ENCODE peak calls at places on chromosomes 12 and 14, in four cellular contexts. R is K562, Y is WTC11, N is HepG2. L is an unnamed sample.

GRCh38 chr14:20478915-20479314 is 9.7 kb downstream of the PNP start:
- DNase-seq in Y (no peak), R (no peak), N (no peak), L (no peak)

GRCh38 chr12:110600254-110600653 is 13.7 kb upstream of the TCTN1 start:
- DNase-seq in N (peak), Y (no peak), R (no peak), L (no peak)

GRCh38 chr12:96719671-96720362 is 187.2 kb upstream of the NEDD1 start:
- DNase-seq in R (no peak), Y (no peak), N (no peak), L (no peak)

GRCh38 chr12:117105902-117106301 is 6.7 kb upstream of the TESC start:
- DNase-seq in Y (no peak), R (no peak), N (peak), L (no peak)

GRCh38 chr14:50113381-50113811 is 3.0 kb downstream of the VCPKMT start:
- DNase-seq in Y (no peak), N (no peak), R (no peak), L (no peak)

GRCh38 chr12:45235087-45236025 is 19.5 kb downstream of the ANO6 start:
- DNase-seq in N (peak), Y (peak), R (no peak), L (no peak)

GRCh38 chr14:33682746-33683145 is 268.1 kb downstream of the EGLN3 start:
- DNase-seq in R (no peak), N (no peak), Y (no peak), L (no peak)

GRCh38 chr12:90287585-90287984 is 578.9 kb upstream of the ATP2B1 start:
- DNase-seq in R (no peak), Y (no peak), N (no peak), L (no peak)

GRCh38 chr12:92493816-92494215 is 209.0 kb upstream of the PLEKHG7 start:
- DNase-seq in Y (no peak), N (no peak), R (no peak), L (no peak)

GRCh38 chr12:71335668-71336257 is 103.8 kb upstream of the LGR5 start:
- DNase-seq in R (no peak), Y (no peak), N (no peak), L (no peak)

GRCh38 chr14:101246894-101247853 is 314.1 kb upstream of the DIO3 start:
- DNase-seq in R (no peak), Y (no peak), N (no peak), L (no peak)

GRCh38 chr14:94768521-94769412 is 1.1 kb downstream of the GSC start:
- DNase-seq in Y (peak), R (no peak), N (no peak), L (no peak)

GRCh38 chr12:98532687-98533304 is 17.4 kb downstream of the TMPO start:
- DNase-seq in Y (no peak), R (peak), N (peak), L (peak)

GRCh38 chr14:68497016-68497415 is 295.9 kb downstream of the ZFP36L1 start:
- DNase-seq in N (no peak), Y (no peak), R (no peak), L (no peak)

GRCh38 chr12:59861635-59862034 is 265.8 kb downstream of the SLC16A7 start:
- DNase-seq in R (no peak), Y (no peak), N (no peak), L (no peak)

GRCh38 chr12:113092478-113093408 is 36.2 kb downstream of the DTX1 start:
- DNase-seq in Y (peak), N (no peak), R (peak), L (peak)

GRCh38 chr12:2643736-2644135 is 151.0 kb upstream of the FKBP4 start:
- DNase-seq in R (no peak), Y (peak), N (no peak), L (no peak)

GRCh38 chr12:89157413-89157812 is 194.9 kb downstream of the DUSP6 start:
- DNase-seq in N (peak), R (no peak), Y (no peak), L (no peak)

GRCh38 chr12:101087903-101088302 is 122.1 kb downstream of the SLC5A8 start:
- DNase-seq in R (no peak), Y (no peak), N (peak), L (no peak)

GRCh38 chr12:52391618-52392002 is 6.2 kb upstream of the KRT84 start:
- DNase-seq in R (no peak), N (no peak), Y (no peak), L (no peak)

GRCh38 chr14:91220581-91221000 is 23.9 kb downstream of the GPR68 start:
- DNase-seq in R (no peak), N (no peak), Y (no peak), L (no peak)

GRCh38 chr12:256225-256624 is 6.4 kb downstream of the SLC6A13 start:
- DNase-seq in R (no peak), N (no peak), Y (no peak), L (no peak)

GRCh38 chr12:50353869-50354593 is 42.4 kb downstream of the FAM186A start:
- DNase-seq in Y (no peak), N (no peak), R (no peak), L (no peak)

GRCh38 chr12:99436584-99436983 is 211.0 kb upstream of the GARIN6 start:
- DNase-seq in Y (no peak), N (no peak), R (no peak), L (no peak)

GRCh38 chr14:105414456-105415371 is 4.9 kb upstream of the MTA1 start:
- DNase-seq in R (peak), N (peak), Y (peak), L (peak)

GRCh38 chr14:71183856-71184255 is 276.6 kb downstream of the PCNX1 start:
- DNase-seq in R (no peak), N (no peak), Y (no peak), L (no peak)

GRCh38 chr12:79689041-79689476 is 1.7 kb downstream of the PAWR start:
- DNase-seq in R (no peak), Y (no peak), N (peak), L (no peak)

GRCh38 chr14:105700622-105701288 is 174.4 kb downstream of the TMEM121 start:
- DNase-seq in R (no peak), Y (no peak), N (no peak), L (no peak)

GRCh38 chr12:5511644-5512584 is 80.0 kb downstream of the NTF3 start:
- DNase-seq in Y (peak), N (no peak), R (peak), L (peak)

GRCh38 chr12:120988658-120989057 is 10.3 kb downstream of the HNF1A start:
- DNase-seq in R (no peak), N (no peak), Y (no peak), L (no peak)

DNA sequence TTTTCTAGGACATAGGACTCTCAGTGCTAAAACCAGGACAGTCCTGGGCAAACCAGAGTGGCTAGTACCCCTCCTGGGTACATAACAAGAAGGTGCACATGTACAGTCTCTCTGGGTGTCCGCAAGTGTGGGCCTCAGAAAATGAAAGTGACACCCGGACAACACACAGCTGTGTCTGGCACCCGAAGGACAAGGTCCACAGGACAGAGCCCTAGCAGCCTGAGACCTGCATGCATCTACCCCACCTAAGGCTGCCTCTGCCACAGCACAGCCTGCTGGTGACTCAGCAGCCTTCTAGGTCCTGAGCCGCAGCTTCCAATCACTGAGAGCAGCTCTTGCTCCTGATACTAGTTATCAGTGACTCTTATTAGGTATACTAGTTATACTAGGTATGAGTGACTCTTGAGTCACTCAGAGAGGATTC is 784.1 kb upstream of the TBX3 start:
- DNase-seq in N (peak), Y (peak), R (no peak), L (no peak)
- TF ChIP-seq ELF4 in N (no peak), Y (no peak), R (no peak), L (no peak)

DNA sequence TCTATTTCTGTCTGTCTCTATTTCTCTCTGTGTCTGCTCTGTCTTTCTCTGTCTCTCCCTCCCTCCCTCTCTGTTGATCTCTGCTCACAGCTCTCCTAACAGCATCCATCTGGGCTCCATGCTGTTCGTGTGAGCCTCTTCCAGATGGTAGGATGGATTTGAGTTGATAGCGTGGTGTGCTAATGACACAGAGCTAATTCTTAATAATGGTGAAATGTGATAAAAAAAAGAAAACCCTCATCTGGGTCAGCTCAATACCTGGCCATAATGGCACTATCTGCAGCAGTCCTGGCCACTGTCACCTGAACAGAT is 96.4 kb downstream of the AACS start:
- DNase-seq in R (no peak), Y (no peak), N (no peak), L (no peak)
- TF ChIP-seq ELF4 in R (no peak), Y (no peak), N (no peak), L (no peak)

GRCh38 chr12:124716208-124717141 is 147.2 kb downstream of the SCARB1 start:
- DNase-seq in R (no peak), Y (no peak), N (no peak), L (no peak)

GRCh38 chr12:124715121-124715990 is 147.9 kb upstream of the NCOR2 start:
- DNase-seq in N (no peak), Y (no peak), R (peak), L (peak)

GRCh38 chr12:124713041-124713435 is 145.6 kb upstream of the NCOR2 start:
- DNase-seq in N (no peak), Y (no peak), R (no peak), L (no peak)

GRCh38 chr12:124709722-124710656 is 142.6 kb upstream of the NCOR2 start:
- DNase-seq in R (no peak), N (no peak), Y (no peak), L (no peak)

GRCh38 chr12:124713436-124714082 is 146.1 kb upstream of the NCOR2 start:
- DNase-seq in Y (no peak), N (no peak), R (no peak), L (no peak)
- TF ChIP-seq ELF4 in Y (no peak), N (no peak), R (no peak), L (no peak)

DNA sequence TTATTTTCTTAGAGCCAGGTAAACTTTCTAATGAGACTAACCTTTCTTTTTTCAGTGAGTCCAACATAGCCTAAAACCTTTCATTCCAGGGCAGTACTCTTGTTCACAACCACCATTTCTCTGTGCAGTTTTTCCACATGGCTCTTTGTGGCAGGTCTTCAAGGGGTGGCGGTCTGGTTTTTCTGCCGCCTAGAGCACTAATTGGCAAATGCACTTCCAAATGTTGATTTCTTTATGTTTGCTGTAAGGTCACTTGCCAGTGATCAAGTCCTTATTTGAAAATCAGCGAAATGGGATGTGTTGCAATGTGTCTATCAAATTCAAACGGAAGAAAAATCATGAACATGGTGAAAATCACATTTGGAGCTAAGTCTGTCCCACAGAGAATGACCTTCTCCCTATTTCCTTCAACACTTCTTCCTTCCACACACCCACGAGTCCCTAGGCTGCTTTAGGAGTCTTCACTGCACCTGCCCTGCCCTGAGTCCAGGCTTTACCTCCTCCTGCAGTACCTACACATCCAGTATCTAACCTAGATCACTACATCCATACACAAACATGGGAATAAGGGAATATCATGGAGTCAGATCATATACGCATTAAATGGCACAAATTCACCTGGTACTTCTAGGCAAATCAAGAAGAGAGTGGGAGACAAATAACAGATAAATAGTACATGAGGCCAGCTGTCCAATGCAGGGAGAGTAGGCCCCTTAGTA is 1.9 kb downstream of the SRGAP1 start:
- DNase-seq in R (no peak), N (no peak), Y (no peak), L (no peak)
- TF ChIP-seq ELF4 in R (no peak), N (no peak), Y (no peak), L (no peak)

L was measured in HEK293T.